ENCODE peak calls at places on chromosomes 16 and 17, in nine cellular contexts. A is frontal cortex; F is amygdala; G is K562; I is psoas muscle; H is CD8-positive, alpha-beta memory T cell; V is NCI-H1105; R is HFF-Myc; Y is EH. O is an unnamed sample.

GRCh38 chr16:75085556-75085955 is 31.0 kb downstream of the LDHD start:
- DNase-seq in G (no peak), F (no peak), Y (peak; percentile 29), I (no peak), A (no peak), R (peak; percentile 54), H (no peak), V (no peak), O (no peak)

GRCh38 chr17:3848229-3848628 is 2.2 kb upstream of the NCBP3 start:
- DNase-seq in A (no peak), Y (no peak), R (no peak), H (no peak), V (no peak), G (no peak), I (no peak), F (no peak), O (no peak)

GRCh38 chr17:73657473-73658116 is 13.3 kb upstream of the SDK2 start:
- DNase-seq in G (peak; percentile 41), I (no peak), R (no peak), A (no peak), Y (no peak), H (no peak), V (no peak), F (no peak), O (peak; percentile 76)

GRCh38 chr16:23225634-23226033 is 43.1 kb downstream of the SCNN1G start:
- DNase-seq in G (no peak), A (no peak), F (no peak), R (no peak), V (no peak), I (no peak), H (no peak), Y (no peak), O (no peak)

GRCh38 chr16:31869511-31870201 is 4.0 kb upstream of the ZNF267 start:
- DNase-seq in H (peak; percentile 52), R (peak; percentile 35), I (no peak), G (no peak), F (no peak), V (no peak), A (no peak), Y (peak; percentile 86), O (no peak)

GRCh38 chr17:443109-443508 is 90.5 kb upstream of the RPH3AL start:
- DNase-seq in I (no peak), V (no peak), G (no peak), Y (no peak), F (no peak), H (no peak), R (no peak), A (no peak), O (no peak)

GRCh38 chr16:88782454-88783390 is 2.3 kb downstream of the PIEZO1 start:
- DNase-seq in V (no peak), G (peak; percentile 58), F (no peak), A (no peak), I (no peak), Y (peak; percentile 78), R (no peak), H (no peak), O (no peak)

GRCh38 chr16:56609463-56609921 is 1.1 kb downstream of the MT2A start:
- DNase-seq in V (peak; percentile 69), I (peak; percentile 57), H (peak; percentile 45), G (no peak), F (no peak), A (no peak), Y (peak; percentile 92), R (no peak), O (peak; percentile 76)

GRCh38 chr16:77897831-77898540 is 109.6 kb downstream of the VAT1L start:
- DNase-seq in H (no peak), F (no peak), V (no peak), I (no peak), A (no peak), Y (peak; percentile 15), G (no peak), R (no peak), O (no peak)

O was measured in Right ventricle myocardium inferior.